ENCODE peak calls at places on chromosomes 3 and 15, in four cellular contexts. V, J, A and Z are unnamed samples.
A peak's percentile ranks its signal among the peaks of the same experiment; 100 is the strongest.

GRCh38 chr3:168061332-168061996 is 34.3 kb downstream of the GOLIM4 start:
- DNase-seq in J (no peak), V (no peak), A (no peak), Z (no peak)

GRCh38 chr3:54535619-54536018 is 392.2 kb downstream of the LRTM1 start:
- DNase-seq in J (peak; percentile 55), V (no peak), A (no peak), Z (peak; percentile 25)

GRCh38 chr3:185965496-185965895 is 27.7 kb upstream of the TRA2B start:
- DNase-seq in J (no peak), A (no peak), V (no peak), Z (no peak)

GRCh38 chr3:127697531-127698240 is 24.9 kb downstream of the ABTB1 start:
- DNase-seq in A (peak; percentile 90), V (peak; percentile 69), J (peak; percentile 95), Z (no peak)

GRCh38 chr3:40741729-40742128 is 217.0 kb downstream of the ZNF621 start:
- DNase-seq in A (peak; percentile 1), J (no peak), V (no peak), Z (no peak)

GRCh38 chr3:173584093-173584833 is 186.7 kb downstream of the NLGN1 start:
- DNase-seq in A (peak; percentile 44), J (no peak), V (no peak), Z (no peak)

GRCh38 chr15:66707310-66708160 is 5.5 kb downstream of the SMAD6 start:
- DNase-seq in J (no peak), V (peak; percentile 72), A (peak; percentile 43), Z (no peak)

GRCh38 chr3:76582632-76583378 is 457.1 kb upstream of the ROBO2 start:
- DNase-seq in V (no peak), J (no peak), A (peak; percentile 31), Z (no peak)

GRCh38 chr15:38612159-38612863 is 47.7 kb upstream of the RASGRP1 start:
- DNase-seq in V (no peak), A (no peak), J (no peak), Z (no peak)

GRCh38 chr3:56800373-56801150 is 1.2 kb downstream of the ARHGEF3 start:
- DNase-seq in A (no peak), J (no peak), V (no peak), Z (no peak)

GRCh38 chr3:116302087-116302747 is 143.1 kb downstream of the LSAMP start:
- DNase-seq in V (no peak), A (peak; percentile 41), J (no peak), Z (no peak)

GRCh38 chr3:130849111-130849552 is 44.8 kb upstream of the ATP2C1 start:
- DNase-seq in J (no peak), V (peak; percentile 70), A (no peak), Z (no peak)

GRCh38 chr15:80654299-80654698 is 40.8 kb upstream of the ABHD17C start:
- DNase-seq in A (no peak), V (no peak), J (no peak), Z (no peak)

GRCh38 chr15:101201411-101202174 is 50.3 kb downstream of the CHSY1 start:
- DNase-seq in V (peak; percentile 78), J (peak; percentile 95), A (peak; percentile 99), Z (peak; percentile 99)

GRCh38 chr3:45207471-45207870 is 18.6 kb downstream of the TMEM158 start:
- DNase-seq in A (no peak), J (no peak), V (no peak), Z (no peak)

GRCh38 chr3:16439848-16440708 is 73.4 kb downstream of the RFTN1 start:
- DNase-seq in J (no peak), A (no peak), V (no peak), Z (no peak)

GRCh38 chr3:73503781-73504180 is 121.0 kb downstream of the PDZRN3 start:
- DNase-seq in V (no peak), J (peak; percentile 10), A (peak; percentile 68), Z (no peak)

GRCh38 chr3:105798381-105798934 is 70.4 kb downstream of the CBLB start:
- DNase-seq in V (no peak), A (no peak), J (no peak), Z (no peak)

GRCh38 chr3:138833908-138834358 is 795 bp downstream of the PIK3CB start:
- DNase-seq in A (peak; percentile 24), V (no peak), J (no peak), Z (no peak)

GRCh38 chr3:42667523-42668402 is 14.3 kb downstream of the ZBTB47 start:
- DNase-seq in A (no peak), J (no peak), V (no peak), Z (no peak)

GRCh38 chr15:59587085-59587826 is 24.3 kb upstream of the GCNT3 start:
- DNase-seq in A (no peak), V (no peak), J (no peak), Z (no peak)

GRCh38 chr3:7871161-7871560 is 630.5 kb upstream of the LMCD1 start:
- DNase-seq in J (no peak), A (no peak), V (no peak), Z (no peak)

GRCh38 chr3:66303556-66303955 is 82.8 kb downstream of the SLC25A26 start:
- DNase-seq in J (no peak), V (no peak), A (no peak), Z (no peak)

GRCh38 chr3:37668831-37669610 is 192.7 kb upstream of the CTDSPL start:
- DNase-seq in J (peak; percentile 88), A (no peak), V (no peak), Z (no peak)

GRCh38 chr3:30551266-30551665 is 55.1 kb upstream of the TGFBR2 start:
- DNase-seq in J (no peak), A (no peak), V (no peak), Z (no peak)

GRCh38 chr15:60044636-60045273 is 40.6 kb downstream of the FOXB1 start:
- DNase-seq in J (no peak), A (no peak), V (no peak), Z (no peak)

GRCh38 chr3:58173670-58174472 is 36.9 kb downstream of the DNASE1L3 start:
- DNase-seq in V (no peak), J (no peak), A (no peak), Z (no peak)
- TF ChIP-seq CTCF in V (peak; percentile 27), J (no peak), A (no peak), Z (peak; percentile 8)

GRCh38 chr3:10472877-10473440 is 32.4 kb downstream of the ATP2B2 start:
- DNase-seq in A (no peak), J (no peak), V (no peak), Z (no peak)

GRCh38 chr3:10475983-10476382 is 29.4 kb downstream of the ATP2B2 start:
- DNase-seq in V (no peak), J (no peak), A (no peak), Z (no peak)

GRCh38 chr3:10473581-10474438 is 31.6 kb downstream of the ATP2B2 start:
- DNase-seq in J (no peak), A (no peak), V (no peak), Z (no peak)

GRCh38 chr3:10474439-10474723 is 31.0 kb downstream of the ATP2B2 start:
- DNase-seq in A (no peak), J (no peak), V (no peak), Z (no peak)

DNA sequence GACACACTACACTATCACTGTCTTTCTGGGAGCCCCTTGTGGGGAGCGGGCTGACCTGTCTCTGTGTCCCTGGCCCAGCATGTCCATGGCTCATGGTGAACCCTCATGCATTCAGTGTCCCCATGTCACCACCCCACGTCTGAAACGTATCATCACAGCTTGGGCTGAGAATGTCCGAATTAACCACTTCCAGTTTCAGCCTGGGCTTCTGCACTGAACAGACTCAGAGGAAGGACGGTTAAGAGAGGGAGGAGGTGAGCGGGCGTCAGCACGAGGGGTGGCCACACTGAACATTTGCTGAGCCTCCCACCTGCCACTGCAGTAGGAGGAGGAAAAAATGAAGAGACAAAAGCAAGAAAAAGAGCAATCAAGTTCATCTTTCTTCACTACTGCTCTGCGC is 30.5 kb downstream of the ATP2B2 start:
- DNase-seq in V (no peak), J (no peak), A (no peak), Z (no peak)
- H3K27me3 ChIP-seq in V (peaks cover 10% of the 10 kb centered on the region), J (peaks cover 3% of the 10 kb centered on the region), A (peaks cover 41% of the 10 kb centered on the region), Z (no peaks in the 10 kb centered on the region)

GRCh38 chr15:87792250-87793030 is 464.1 kb downstream of the NTRK3 start:
- DNase-seq in A (peak; percentile 39), J (no peak), V (no peak), Z (no peak)
- TF ChIP-seq CTCF in A (no peak), J (no peak), V (no peak), Z (no peak)

GRCh38 chr3:43856351-43856750 is 165.6 kb downstream of the ABHD5 start:
- DNase-seq in A (no peak), V (no peak), J (peak; percentile 39), Z (peak; percentile 60)
- H3K27me3 ChIP-seq in A (peaks cover 5% of the 10 kb centered on the region), V (peaks cover 39% of the 10 kb centered on the region), J (no peaks in the 10 kb centered on the region), Z (no peaks in the 10 kb centered on the region)

GRCh38 chr15:78350058-78350457 is 9.9 kb downstream of the CRABP1 start:
- DNase-seq in A (no peak), V (peak; percentile 13), J (no peak), Z (no peak)

GRCh38 chr15:78358114-78358513 is 18.0 kb downstream of the CRABP1 start:
- DNase-seq in J (no peak), A (no peak), V (no peak), Z (no peak)

GRCh38 chr15:78353093-78353492 is 12.9 kb downstream of the CRABP1 start:
- DNase-seq in V (no peak), J (no peak), A (peak; percentile 5), Z (no peak)

GRCh38 chr15:78351539-78351938 is 11.4 kb downstream of the CRABP1 start:
- DNase-seq in V (no peak), J (no peak), A (no peak), Z (no peak)

GRCh38 chr15:78355185-78355584 is 15.0 kb downstream of the CRABP1 start:
- DNase-seq in A (no peak), V (no peak), J (no peak), Z (no peak)
- TF ChIP-seq CTCF in A (no peak), V (no peak), J (no peak), Z (no peak)

GRCh38 chr15:34512628-34513027 is 70.8 kb downstream of the GOLGA8B start:
- DNase-seq in V (no peak), J (no peak), A (no peak), Z (no peak)
- H3K27me3 ChIP-seq in V (peaks cover 4% of the 10 kb centered on the region), J (no peaks in the 10 kb centered on the region), A (peaks cover 15% of the 10 kb centered on the region), Z (no peaks in the 10 kb centered on the region)